ENCODE peak calls at places on chromosome 11, in four cellular contexts. S is HCT116, J is colonic mucosa, L is psoas muscle. V is an unnamed sample.

GRCh38 chr11:36164522-36165250 is 124.5 kb downstream of the COMMD9 start:
- DNase-seq in S (no peak), J (no peak), L (no peak), V (no peak)

GRCh38 chr11:129881570-129882170 is 13.7 kb downstream of the NFRKB start:
- DNase-seq in S (no peak), J (peak), L (no peak), V (no peak)

GRCh38 chr11:369336-370018 is at the start of gene B4GALNT4:
- DNase-seq in S (no peak), J (no peak), L (peak), V (peak)

GRCh38 chr11:125516266-125516665 is 20.2 kb upstream of the FEZ1 start:
- DNase-seq in S (no peak), J (no peak), L (no peak), V (no peak)

GRCh38 chr11:111185259-111185658 is 60.3 kb upstream of the POU2AF2 start:
- DNase-seq in S (no peak), J (no peak), L (no peak), V (no peak)

GRCh38 chr11:2305862-2306823 is 4.3 kb downstream of the TSPAN32 start:
- DNase-seq in S (no peak), J (peak), L (peak), V (no peak)

GRCh38 chr11:17413414-17414316 is 25.2 kb upstream of the KCNJ11 start:
- DNase-seq in S (no peak), J (peak), L (no peak), V (no peak)

GRCh38 chr11:67636962-67637361 is 2.6 kb downstream of the TBX10 start:
- DNase-seq in S (no peak), J (no peak), L (no peak), V (no peak)

GRCh38 chr11:101049123-101049522 is 80.5 kb downstream of the PGR start:
- DNase-seq in S (no peak), J (no peak), L (no peak), V (no peak)

GRCh38 chr11:63858628-63859550 is 20.0 kb downstream of the MARK2 start:
- DNase-seq in S (no peak), J (peak), L (peak), V (no peak)

GRCh38 chr11:120801801-120802689 is 221.9 kb upstream of the TBCEL start:
- DNase-seq in S (peak), J (peak), L (no peak), V (peak)

GRCh38 chr11:445765-446588 is 4.1 kb upstream of the PTDSS2 start:
- DNase-seq in S (no peak), J (peak), L (peak), V (no peak)

GRCh38 chr11:58830693-58831301 is 13.7 kb downstream of the GLYATL2 start:
- DNase-seq in S (no peak), J (no peak), L (no peak), V (no peak)

GRCh38 chr11:4891996-4892640 is 10.4 kb downstream of the OR51T1 start:
- DNase-seq in S (no peak), J (no peak), L (no peak), V (no peak)

GRCh38 chr11:113874920-113875413 is 405 bp downstream of the USP28 start:
- DNase-seq in S (no peak), J (peak), L (no peak), V (no peak)

GRCh38 chr11:130219148-130219547 is 59.6 kb downstream of the ST14 start:
- DNase-seq in S (no peak), J (no peak), L (no peak), V (no peak)

GRCh38 chr11:122910775-122911174 is 28.2 kb downstream of the JHY start:
- DNase-seq in S (peak), J (no peak), L (no peak), V (no peak)

GRCh38 chr11:111283945-111284481 is 14.3 kb upstream of the POU2AF3 start:
- DNase-seq in S (no peak), J (peak), L (no peak), V (no peak)

GRCh38 chr11:128135451-128135850 is 451.9 kb downstream of the ETS1 start:
- DNase-seq in S (no peak), J (no peak), L (no peak), V (no peak)

GRCh38 chr11:70523384-70524095 is 125.2 kb downstream of the CTTN start:
- DNase-seq in S (no peak), J (no peak), L (no peak), V (no peak)

GRCh38 chr11:70526116-70527045 is 128.1 kb downstream of the CTTN start:
- DNase-seq in S (no peak), J (no peak), L (no peak), V (no peak)

GRCh38 chr11:70525466-70525865 is 127.1 kb downstream of the CTTN start:
- DNase-seq in S (no peak), J (no peak), L (no peak), V (no peak)

GRCh38 chr11:70524096-70524922 is 126.0 kb downstream of the CTTN start:
- DNase-seq in S (no peak), J (no peak), L (no peak), V (no peak)

GRCh38 chr11:70525006-70525405 is 126.7 kb downstream of the CTTN start:
- DNase-seq in S (no peak), J (no peak), L (no peak), V (no peak)
- H3K27ac ChIP-seq in S (no peak), J (no peak), L (no peak), V (no peak)

GRCh38 chr11:83472831-83473230 is 186.7 kb upstream of the CCDC90B start:
- DNase-seq in S (no peak), J (no peak), L (no peak), V (no peak)
- H3K27ac ChIP-seq in S (no peak), J (no peak), L (no peak), V (no peak)

GRCh38 chr11:112321521-112322172 is 61.0 kb upstream of the PLET1 start:
- DNase-seq in S (peak), J (peak), L (peak), V (no peak)
- H3K27ac ChIP-seq in S (no peak), J (peak), L (peak), V (no peak)

GRCh38 chr11:24833598-24833997 is 336.7 kb downstream of the LUZP2 start:
- DNase-seq in S (no peak), J (no peak), L (no peak), V (no peak)

DNA sequence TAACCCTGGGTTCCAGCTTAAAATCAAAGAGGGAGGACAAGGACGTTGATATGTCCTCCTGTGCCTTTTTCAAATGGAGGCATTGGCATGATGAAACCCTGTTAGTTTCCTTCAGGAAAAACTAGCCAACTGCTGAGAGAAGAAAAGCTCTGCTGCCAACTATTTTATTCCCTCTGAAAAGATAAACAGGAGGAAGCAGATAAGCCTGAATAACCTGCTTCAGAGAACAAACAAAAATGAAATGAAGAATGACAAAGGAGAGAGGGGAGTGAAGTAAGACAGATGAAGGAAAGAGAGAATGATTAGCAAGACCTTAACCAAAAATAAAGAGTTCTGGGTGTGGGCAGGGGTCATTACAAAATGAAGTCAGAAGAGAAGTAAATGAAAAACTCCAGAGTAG is 332.1 kb downstream of the LUZP2 start:
- DNase-seq in S (no peak), J (no peak), L (no peak), V (no peak)
- H3K27ac ChIP-seq in S (no peak), J (no peak), L (no peak), V (no peak)

GRCh38 chr11:19447150-19447566 is 206.4 kb upstream of the E2F8 start:
- DNase-seq in S (no peak), J (no peak), L (no peak), V (no peak)
- H3K27ac ChIP-seq in S (no peak), J (no peak), L (no peak), V (no peak)

V was measured in caudate nucleus.